ENCODE peak calls at places on chromosome 1, in five cellular contexts. M is WTC11, L is K562, F is GM12878, P is HepG2. O is an unnamed sample.

GRCh38 chr1:41954533-41954944 is 35.8 kb upstream of the HIVEP3 start:
- DNase-seq in M (peak; percentile 22), L (no peak), F (no peak), P (no peak), O (no peak)

GRCh38 chr1:171486048-171486519 is 754 bp downstream of the PRRC2C start:
- DNase-seq in M (no peak), L (peak; percentile 69), F (peak; percentile 46), P (peak; percentile 50), O (peak; percentile 58)

GRCh38 chr1:90712931-90713618 is 4.0 kb downstream of the BARHL2 start:
- DNase-seq in M (no peak), L (no peak), F (no peak), P (no peak), O (no peak)

GRCh38 chr1:100034465-100034864 is 64.7 kb downstream of the SLC35A3 start:
- DNase-seq in M (no peak), L (peak; percentile 53), F (no peak), P (peak; percentile 41), O (peak; percentile 22)

GRCh38 chr1:164296172-164296571 is 262.8 kb upstream of the PBX1 start:
- DNase-seq in M (no peak), L (no peak), F (no peak), P (no peak), O (no peak)

GRCh38 chr1:30638811-30639210 is 84.6 kb downstream of the MATN1 start:
- DNase-seq in M (no peak), L (no peak), F (no peak), P (no peak), O (no peak)

GRCh38 chr1:159839135-159839849 is 12.6 kb downstream of the SLAMF8 start:
- DNase-seq in M (no peak), L (no peak), F (peak; percentile 36), P (no peak), O (no peak)

GRCh38 chr1:50060279-50060678 is 36.5 kb upstream of the AGBL4 start:
- DNase-seq in M (no peak), L (no peak), F (no peak), P (no peak), O (no peak)

GRCh38 chr1:185864331-185864730 is 130.1 kb downstream of the HMCN1 start:
- DNase-seq in M (no peak), L (no peak), F (no peak), P (no peak), O (no peak)

GRCh38 chr1:244012232-244012631 is 38.9 kb upstream of the ZBTB18 start:
- DNase-seq in M (no peak), L (no peak), F (no peak), P (no peak), O (no peak)

GRCh38 chr1:150872572-150872971 is 3.8 kb downstream of the ARNT start:
- DNase-seq in M (no peak), L (no peak), F (no peak), P (no peak), O (no peak)

GRCh38 chr1:68213843-68214242 is 18.5 kb downstream of the WLS start:
- DNase-seq in M (no peak), L (no peak), F (no peak), P (peak; percentile 3), O (no peak)

GRCh38 chr1:210464519-210465039 is 135.9 kb downstream of the HHAT start:
- DNase-seq in M (no peak), L (no peak), F (no peak), P (no peak), O (peak; percentile 5)

GRCh38 chr1:117059334-117059677 is 820 bp upstream of the TTF2 start:
- DNase-seq in M (peak; percentile 29), L (peak; percentile 84), F (peak; percentile 52), P (peak; percentile 24), O (peak; percentile 36)

GRCh38 chr1:244918422-244919319 is 54.3 kb upstream of the HNRNPU start:
- DNase-seq in M (peak; percentile 24), L (peak; percentile 85), F (no peak), P (no peak), O (peak; percentile 40)

GRCh38 chr1:164033782-164034181 is 525.2 kb upstream of the PBX1 start:
- DNase-seq in M (no peak), L (no peak), F (no peak), P (no peak), O (no peak)

GRCh38 chr1:30525980-30526651 is 197.3 kb downstream of the MATN1 start:
- DNase-seq in M (no peak), L (no peak), F (no peak), P (peak; percentile 7), O (peak; percentile 32)

GRCh38 chr1:95232646-95233320 is 1.2 kb upstream of the RWDD3 start:
- DNase-seq in M (no peak), L (no peak), F (no peak), P (no peak), O (no peak)

GRCh38 chr1:9767964-9768668 is 55.6 kb downstream of the CLSTN1 start:
- DNase-seq in M (peak; percentile 31), L (peak; percentile 60), F (no peak), P (no peak), O (peak; percentile 59)

GRCh38 chr1:115429242-115429641 is 91.2 kb upstream of the NGF start:
- DNase-seq in M (no peak), L (no peak), F (no peak), P (no peak), O (no peak)

GRCh38 chr1:111222308-111223125 is 5.0 kb upstream of the CHI3L2 start:
- DNase-seq in M (peak; percentile 93), L (peak; percentile 86), F (peak; percentile 81), P (peak; percentile 62), O (peak; percentile 58)

GRCh38 chr1:74266001-74266400 is 30.8 kb downstream of the TNNI3K start:
- DNase-seq in M (no peak), L (no peak), F (no peak), P (no peak), O (no peak)

GRCh38 chr1:68372487-68372886 is 77.3 kb downstream of the RPE65 start:
- DNase-seq in M (no peak), L (no peak), F (no peak), P (no peak), O (no peak)

GRCh38 chr1:42420911-42421585 is 34.8 kb downstream of the ZMYND12 start:
- DNase-seq in M (no peak), L (no peak), F (no peak), P (no peak), O (no peak)

GRCh38 chr1:201661823-201662213 is 122.9 kb downstream of the NAV1 start:
- DNase-seq in M (no peak), L (no peak), F (no peak), P (no peak), O (no peak)

GRCh38 chr1:156499194-156499702 is 1.3 kb downstream of the MEF2D start:
- DNase-seq in M (no peak), L (peak; percentile 34), F (no peak), P (no peak), O (peak; percentile 34)

GRCh38 chr1:156498447-156499193 is 2.0 kb downstream of the MEF2D start:
- DNase-seq in M (peak; percentile 44), L (peak; percentile 62), F (no peak), P (no peak), O (peak; percentile 50)

GRCh38 chr1:156500578-156500846 is at the start of gene MEF2D:
- DNase-seq in M (no peak), L (peak; percentile 94), F (no peak), P (no peak), O (no peak)

GRCh38 chr1:156500847-156501686 is 492 bp upstream of the MEF2D start:
- DNase-seq in M (peak; percentile 89), L (peak; percentile 93), F (no peak), P (peak; percentile 80), O (peak; percentile 98)

DNA sequence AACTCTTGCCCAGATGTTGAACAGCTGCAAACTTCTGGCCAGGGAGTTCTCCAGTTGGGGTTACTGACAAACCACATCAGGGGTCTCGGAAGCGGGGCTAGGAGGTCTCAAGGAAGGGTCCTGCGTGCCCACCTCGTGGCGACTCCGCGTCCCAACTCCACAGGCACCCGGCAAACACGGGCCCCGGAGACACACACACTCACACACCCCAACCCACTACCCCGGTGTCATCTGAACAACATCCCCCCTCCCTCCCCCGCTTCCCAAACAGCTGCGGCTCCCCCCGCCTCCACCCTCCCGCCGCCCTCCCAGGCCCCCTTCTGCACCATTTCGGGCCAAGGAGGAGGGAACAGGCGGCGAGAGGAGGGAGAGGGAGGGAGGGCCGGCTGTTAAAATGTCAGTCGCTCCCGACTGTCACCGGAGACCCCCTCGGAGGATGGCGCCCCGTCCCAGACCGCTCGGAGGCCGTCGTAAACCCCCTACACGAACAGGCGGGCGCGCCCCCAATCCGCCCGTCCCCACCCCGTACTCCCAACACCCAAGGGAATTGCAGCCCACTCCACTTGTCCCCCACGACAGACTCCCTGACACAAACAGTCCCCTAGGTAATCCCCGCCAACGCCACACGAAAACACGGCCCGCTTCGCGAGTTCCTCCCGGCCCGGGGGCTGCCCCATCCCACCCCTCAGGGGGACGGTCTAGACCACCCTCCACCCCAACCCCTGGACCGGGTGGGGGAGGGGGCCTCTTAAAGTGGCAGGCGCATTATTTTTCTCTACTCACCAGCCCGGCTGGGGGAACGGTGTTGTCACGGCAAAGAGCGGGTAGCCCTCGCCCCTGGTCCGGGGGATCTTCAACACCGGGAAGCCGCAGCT is 635 bp downstream of the MEF2D start:
- DNase-seq in M (peak; percentile 49), L (peak; percentile 53), F (no peak), P (no peak), O (no peak)
- TF ChIP-seq ESRRA in M (no peak), L (no peak), F (no peak), P (no peak), O (no peak)

GRCh38 chr1:39952359-39953110 is 2.4 kb upstream of the MFSD2A start:
- DNase-seq in M (no peak), L (no peak), F (no peak), P (peak; percentile 66), O (no peak)
- TF ChIP-seq ESRRA in M (no peak), L (no peak), F (no peak), P (no peak), O (no peak)

GRCh38 chr1:43426221-43426620 is 27.5 kb downstream of the HYI start:
- DNase-seq in M (no peak), L (no peak), F (no peak), P (no peak), O (no peak)

GRCh38 chr1:43427941-43428340 is 25.8 kb downstream of the HYI start:
- DNase-seq in M (no peak), L (no peak), F (no peak), P (no peak), O (no peak)

GRCh38 chr1:43430831-43431230 is 22.9 kb downstream of the HYI start:
- DNase-seq in M (no peak), L (no peak), F (no peak), P (no peak), O (no peak)

GRCh38 chr1:43425045-43425444 is 28.7 kb downstream of the HYI start:
- DNase-seq in M (no peak), L (no peak), F (no peak), P (no peak), O (no peak)

GRCh38 chr1:43427524-43427923 is 26.2 kb downstream of the HYI start:
- DNase-seq in M (no peak), L (no peak), F (no peak), P (no peak), O (no peak)
- TF ChIP-seq ESRRA in M (no peak), L (no peak), F (no peak), P (no peak), O (no peak)

GRCh38 chr1:59076612-59077011 is 220.3 kb upstream of the FGGY start:
- DNase-seq in M (no peak), L (peak; percentile 66), F (no peak), P (no peak), O (peak; percentile 9)
- TF ChIP-seq ESRRA in M (no peak), L (peak; percentile 22), F (no peak), P (no peak), O (no peak)